ENCODE peak calls at places on chromosomes 16 and 17, in five cellular contexts. N is mesenchymal stem cell, P is H9, W is mesendoderm, D is neuronal stem cell. V is an unnamed sample.

GRCh38 chr17:39152134-39152884 is 872 bp upstream of the PLXDC1 start:
- DNase-seq in D (peak; percentile 37), P (no peak), W (no peak), N (no peak), V (no peak)

GRCh38 chr16:73058616-73059409 is 10.9 kb upstream of the ZFHX3 start:
- DNase-seq in N (peak; percentile 60), D (peak; percentile 77), P (no peak), W (peak; percentile 72), V (peak; percentile 43)

GRCh38 chr16:69633375-69633774 is 67.6 kb downstream of the NFAT5 start:
- DNase-seq in W (no peak), P (no peak), N (no peak), D (no peak), V (no peak)

GRCh38 chr16:10895053-10895946 is 18.3 kb downstream of the CIITA start:
- DNase-seq in P (peak; percentile 85), D (peak; percentile 75), W (peak; percentile 82), N (peak; percentile 48), V (peak; percentile 38)

GRCh38 chr16:12027091-12027490 is 50.6 kb downstream of the SNX29 start:
- DNase-seq in D (no peak), W (peak; percentile 24), N (no peak), P (peak; percentile 64), V (no peak)

GRCh38 chr16:72815348-72816318 is 232.3 kb downstream of the ZFHX3 start:
- DNase-seq in W (no peak), N (peak; percentile 87), P (no peak), D (no peak), V (peak; percentile 15)

GRCh38 chr17:67124469-67125148 is 80.3 kb downstream of the CACNG1 start:
- DNase-seq in D (no peak), P (no peak), N (no peak), W (no peak), V (no peak)

GRCh38 chr16:4572715-4573114 is 16.6 kb downstream of the C16orf96 start:
- DNase-seq in W (no peak), P (no peak), D (no peak), N (no peak), V (no peak)

GRCh38 chr16:55249936-55250335 is 74.1 kb upstream of the IRX6 start:
- DNase-seq in P (no peak), D (no peak), N (no peak), W (no peak), V (no peak)

GRCh38 chr16:87829123-87829980 is 40.0 kb downstream of the SLC7A5 start:
- DNase-seq in W (no peak), D (no peak), N (no peak), P (no peak), V (no peak)

GRCh38 chr17:81868674-81869220 is 2.4 kb downstream of the ARHGDIA start:
- DNase-seq in W (peak; percentile 89), D (no peak), P (peak; percentile 78), N (peak; percentile 92), V (peak; percentile 88)

GRCh38 chr16:2784536-2785100 is 2.7 kb downstream of the PRSS33 start:
- DNase-seq in D (no peak), P (peak; percentile 30), N (no peak), W (no peak), V (no peak)

GRCh38 chr16:81066700-81067099 is 10.3 kb downstream of the C16orf46 start:
- DNase-seq in P (no peak), N (peak; percentile 2), W (no peak), D (no peak), V (no peak)

GRCh38 chr17:3989156-3989886 is 25.1 kb upstream of the ATP2A3 start:
- DNase-seq in N (no peak), W (no peak), P (peak; percentile 33), D (no peak), V (no peak)

GRCh38 chr17:8997994-8998628 is 23.2 kb upstream of the NTN1 start:
- DNase-seq in W (peak; percentile 70), N (peak; percentile 26), P (peak; percentile 87), D (peak; percentile 56), V (peak; percentile 27)

GRCh38 chr17:1078062-1078711 is 81.3 kb downstream of the TIMM22 start:
- DNase-seq in N (no peak), P (no peak), W (peak; percentile 38), D (no peak), V (no peak)

GRCh38 chr17:77765292-77765691 is 193.2 kb upstream of the TNRC6C start:
- DNase-seq in W (no peak), N (no peak), D (no peak), P (no peak), V (no peak)

GRCh38 chr17:56159764-56160394 is 6.6 kb downstream of the ANKFN1 start:
- DNase-seq in D (no peak), W (no peak), P (no peak), N (no peak), V (no peak)

GRCh38 chr16:25264599-25264998 is 7.0 kb upstream of the ZKSCAN2 start:
- DNase-seq in N (peak; percentile 15), W (no peak), D (no peak), P (no peak), V (no peak)

GRCh38 chr17:43578699-43579569 is 32.8 kb upstream of the ETV4 start:
- DNase-seq in N (peak; percentile 81), D (no peak), W (no peak), P (peak; percentile 70), V (peak; percentile 85)

GRCh38 chr17:72863511-72864175 is 228.8 kb downstream of the SLC39A11 start:
- DNase-seq in W (no peak), P (no peak), N (no peak), D (no peak), V (no peak)

GRCh38 chr16:88977028-88977844 is at the start of gene CBFA2T3:
- DNase-seq in D (no peak), W (no peak), N (peak; percentile 55), P (no peak), V (no peak)

GRCh38 chr16:87705780-87706277 is 60.0 kb downstream of the KLHDC4 start:
- DNase-seq in N (no peak), W (no peak), D (no peak), P (no peak), V (no peak)

GRCh38 chr17:13346081-13346533 is 255.6 kb downstream of the HS3ST3A1 start:
- DNase-seq in W (peak; percentile 37), N (peak; percentile 93), P (peak; percentile 71), D (no peak), V (peak; percentile 97)

GRCh38 chr17:80633994-80634566 is 89.4 kb downstream of the RPTOR start:
- DNase-seq in N (no peak), P (no peak), W (no peak), D (no peak), V (no peak)
- H3K23ac ChIP-seq in N (no peak overlapping the region), P (peak overlapping the region; percentile 91), W (no peak overlapping the region), D (peak overlapping the region; percentile 86), V (no peak overlapping the region)

DNA sequence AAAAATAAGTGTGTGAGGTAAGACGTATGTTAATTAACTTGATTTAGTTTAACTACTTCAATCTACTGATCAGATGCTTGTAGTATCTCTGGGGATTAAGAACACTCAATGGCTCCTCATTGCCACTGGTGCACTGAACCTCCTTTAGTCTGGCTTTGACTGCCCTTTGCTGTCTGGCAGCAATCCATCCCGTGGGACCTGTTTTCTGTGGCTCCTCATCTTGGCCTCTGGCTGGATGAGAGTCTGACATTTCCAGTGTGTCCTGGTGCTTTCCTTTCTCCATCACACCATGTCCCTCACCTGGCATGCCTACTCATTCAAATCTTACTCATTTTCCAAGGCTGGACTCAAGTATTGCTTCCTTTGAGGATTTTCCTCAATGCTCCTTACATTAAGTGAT is 212.2 kb downstream of the CA10 start:
- DNase-seq in W (no peak), N (no peak), D (no peak), P (no peak), V (no peak)
- H3K23ac ChIP-seq in W (no peak overlapping the region), N (no peak overlapping the region), D (no peak overlapping the region), P (no peak overlapping the region), V (no peak overlapping the region)

DNA sequence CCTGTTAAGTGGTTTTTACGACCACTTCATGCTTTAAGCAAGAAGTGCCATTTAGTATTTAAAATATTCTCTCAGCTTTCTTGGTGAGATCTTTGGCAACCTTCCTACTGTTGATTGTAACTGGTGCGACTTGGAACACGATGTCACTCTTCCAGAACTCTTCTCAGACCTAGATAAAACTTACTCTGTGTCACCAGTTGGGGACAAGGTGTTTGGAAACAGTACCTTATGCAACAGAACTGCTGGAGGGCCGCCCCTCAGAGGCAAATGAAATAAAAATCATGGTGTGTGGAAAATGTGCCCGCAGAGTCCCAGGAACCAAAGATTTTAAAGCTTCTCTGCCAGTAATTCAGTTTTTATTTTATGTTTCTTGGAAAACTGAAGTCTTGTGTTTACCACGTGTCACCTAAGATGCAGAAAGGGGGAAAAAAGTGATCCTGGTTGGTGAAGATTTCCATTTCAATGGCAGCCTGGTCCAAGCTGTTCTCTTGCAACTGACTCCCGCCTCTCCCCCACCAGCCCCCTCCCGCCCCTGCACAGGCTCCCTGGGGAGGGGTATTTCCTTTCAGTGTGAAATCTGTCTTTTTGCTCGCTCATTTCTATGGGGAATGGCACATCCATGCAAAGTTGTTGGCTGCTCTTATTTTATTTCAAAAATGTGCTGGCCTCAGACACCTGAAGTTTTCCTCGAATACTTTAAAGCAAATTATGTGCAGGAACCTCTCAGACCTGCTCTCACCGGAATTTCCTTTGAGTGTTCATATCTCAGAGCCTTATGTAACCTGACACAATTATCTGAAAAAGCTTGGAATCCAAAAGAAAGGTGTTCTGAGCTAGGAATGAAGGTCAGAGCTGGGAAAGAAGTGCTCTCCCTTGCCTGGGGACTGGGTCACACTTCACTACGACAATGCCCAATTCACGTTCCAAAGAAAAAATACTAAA is 7.0 kb upstream of the HSD11B2 start:
- DNase-seq in N (no peak), P (peak; percentile 73), W (no peak), D (no peak), V (no peak)
- H3K23ac ChIP-seq in N (no peak overlapping the region), P (no peak overlapping the region), W (no peak overlapping the region), D (no peak overlapping the region), V (no peak overlapping the region)

GRCh38 chr17:58249270-58250133 is 11.1 kb downstream of the LPO start:
- DNase-seq in P (peak; percentile 88), D (peak; percentile 61), N (peak; percentile 45), W (peak; percentile 71), V (peak; percentile 31)

GRCh38 chr17:58245428-58246103 is 7.2 kb downstream of the LPO start:
- DNase-seq in N (no peak), D (no peak), W (no peak), P (no peak), V (peak; percentile 11)

GRCh38 chr17:58246104-58246740 is 7.8 kb downstream of the LPO start:
- DNase-seq in D (no peak), W (no peak), N (no peak), P (peak; percentile 22), V (no peak)

GRCh38 chr17:58248955-58249269 is 10.5 kb downstream of the LPO start:
- DNase-seq in P (no peak), D (no peak), W (no peak), N (no peak), V (no peak)

GRCh38 chr17:58247511-58248363 is 9.4 kb downstream of the LPO start:
- DNase-seq in D (no peak), W (no peak), P (no peak), N (no peak), V (no peak)
- H3K23ac ChIP-seq in D (no peak overlapping the region), W (no peak overlapping the region), P (no peak overlapping the region), N (no peak overlapping the region), V (no peak overlapping the region)

V was measured in IMR-90.